ENCODE peak calls at places on chromosomes 2 and 18, in seven cellular contexts. O, N, Z, J, L, U and H are unnamed samples.
A peak's percentile ranks its signal among the peaks of the same experiment; 100 is the strongest.

GRCh38 chr2:226971770-226972169 is 135.9 kb downstream of the RHBDD1 start:
- DNase-seq in O (no peak), U (no peak), L (no peak), N (no peak), J (no peak), Z (no peak), H (no peak)

GRCh38 chr2:68799615-68800400 is 65.2 kb downstream of the ARHGAP25 start:
- DNase-seq in J (no peak), U (no peak), N (no peak), L (no peak), O (no peak), Z (no peak), H (no peak)

GRCh38 chr2:68463287-68463877 is 3.7 kb downstream of the FBXO48 start:
- DNase-seq in N (no peak), Z (peak; percentile 77), U (no peak), L (no peak), J (peak; percentile 58), O (peak; percentile 83), H (no peak)

GRCh38 chr2:101089942-101090799 is 61.0 kb downstream of the TBC1D8 start:
- DNase-seq in U (no peak), N (no peak), Z (no peak), L (no peak), O (no peak), J (no peak), H (no peak)

GRCh38 chr2:190679391-190679790 is 30.5 kb downstream of the NAB1 start:
- DNase-seq in U (no peak), N (no peak), J (no peak), Z (no peak), L (no peak), O (no peak), H (no peak)

GRCh38 chr2:132412021-132412420 is 4.6 kb upstream of the GPR39 start:
- DNase-seq in J (no peak), U (no peak), N (no peak), Z (no peak), L (no peak), O (no peak), H (no peak)

GRCh38 chr2:222239945-222240675 is 58.7 kb downstream of the PAX3 start:
- DNase-seq in Z (no peak), L (no peak), U (no peak), N (no peak), J (no peak), O (no peak), H (no peak)

GRCh38 chr2:173196638-173197037 is 121.0 kb downstream of the MAP3K20 start:
- DNase-seq in U (no peak), Z (no peak), L (no peak), J (no peak), O (no peak), N (no peak), H (no peak)

GRCh38 chr2:69612707-69613106 is 30.8 kb downstream of the AAK1 start:
- DNase-seq in J (no peak), N (no peak), U (no peak), L (no peak), O (no peak), Z (no peak), H (no peak)

GRCh38 chr18:12862874-12863482 is 21.1 kb downstream of the PTPN2 start:
- DNase-seq in Z (no peak), L (no peak), J (no peak), O (no peak), N (no peak), U (no peak), H (no peak)

GRCh38 chr2:30948120-30948519 is 140.9 kb upstream of the CAPN13 start:
- DNase-seq in L (no peak), Z (no peak), J (no peak), U (no peak), O (no peak), N (no peak), H (no peak)

GRCh38 chr2:119197529-119198266 is 25.9 kb upstream of the STEAP3 start:
- DNase-seq in J (peak; percentile 21), N (no peak), Z (peak; percentile 40), O (no peak), L (no peak), U (no peak), H (no peak)

GRCh38 chr2:40248294-40248693 is 203.6 kb downstream of the SLC8A1 start:
- DNase-seq in O (no peak), L (no peak), Z (no peak), J (no peak), N (no peak), U (no peak), H (no peak)

GRCh38 chr18:22063077-22063476 is 106.3 kb upstream of the GATA6 start:
- DNase-seq in L (no peak), N (no peak), O (peak; percentile 60), J (no peak), U (no peak), Z (no peak), H (no peak)

GRCh38 chr2:160934263-160934662 is 226.0 kb upstream of the TANK start:
- DNase-seq in Z (no peak), O (no peak), U (no peak), N (no peak), L (no peak), J (peak; percentile 73), H (no peak)

GRCh38 chr18:75253784-75254183 is 43.2 kb downstream of the TSHZ1 start:
- DNase-seq in J (peak; percentile 41), Z (peak; percentile 50), N (no peak), L (no peak), O (no peak), U (no peak), H (no peak)
- H3K4me3 ChIP-seq in J (peak overlapping the region; percentile 2), Z (no peak overlapping the region), N (no peak overlapping the region), L (no peak overlapping the region), O (no peak overlapping the region), U (no peak overlapping the region), H (no peak overlapping the region)

DNA sequence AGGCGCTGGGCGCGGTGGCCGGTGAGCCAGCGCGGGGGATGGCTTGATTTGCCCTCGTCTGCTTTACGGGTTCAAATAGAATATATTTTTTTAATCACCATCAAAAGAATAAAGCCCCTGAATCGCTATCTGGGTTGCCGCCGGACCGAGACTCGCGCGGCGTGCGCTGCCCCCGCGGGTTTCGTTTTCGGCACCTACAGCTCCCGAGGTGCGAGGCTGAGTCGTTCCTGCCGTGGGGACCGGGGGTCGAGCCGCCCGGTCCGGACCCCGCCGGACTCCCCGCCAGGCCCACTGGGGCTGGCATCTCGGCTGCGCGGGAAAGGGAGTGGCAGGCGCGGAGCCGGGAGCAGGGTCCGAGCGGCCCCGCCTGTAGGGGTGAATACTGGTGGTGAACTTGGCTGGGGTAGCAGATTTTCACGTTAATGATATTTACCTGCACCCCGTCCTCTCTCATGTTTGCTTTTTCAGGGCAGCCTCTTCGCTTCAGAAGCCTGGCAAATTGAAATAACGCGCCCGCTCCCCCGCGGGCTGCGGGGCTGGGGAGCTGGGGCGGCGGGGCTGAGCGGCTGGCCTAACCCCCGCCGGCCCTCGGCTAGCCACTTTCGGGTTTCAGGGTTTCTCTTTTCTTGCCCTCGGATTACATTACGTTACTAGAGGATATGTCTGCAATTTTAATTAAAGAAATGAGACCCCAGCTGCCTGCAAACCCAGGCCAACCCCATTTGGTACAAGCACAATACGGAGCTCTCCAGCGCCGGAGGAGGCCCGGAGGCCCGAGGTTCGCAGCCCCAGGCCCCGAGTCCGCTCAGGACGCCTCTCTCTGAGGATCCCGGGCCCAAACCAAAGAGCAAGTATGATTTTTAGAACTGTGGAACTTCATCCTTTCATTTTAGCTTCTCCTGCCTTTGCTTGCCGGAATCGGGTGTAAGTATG is 1.7 kb upstream of the CELF4 start:
- DNase-seq in U (no peak), L (no peak), O (no peak), N (peak; percentile 53), Z (no peak), J (no peak), H (no peak)
- H3K4me3 ChIP-seq in U (peak overlapping the region; percentile 61), L (peak overlapping the region; percentile 39), O (no peak overlapping the region), N (peak overlapping the region; percentile 56), Z (peak overlapping the region; percentile 48), J (peak overlapping the region; percentile 41), H (peak overlapping the region; percentile 49)

GRCh38 chr18:62073882-62074281 is 113.0 kb downstream of the PIGN start:
- DNase-seq in J (no peak), U (no peak), L (no peak), Z (no peak), N (no peak), O (no peak), H (no peak)
- H3K4me3 ChIP-seq in J (no peak overlapping the region), U (no peak overlapping the region), L (no peak overlapping the region), Z (no peak overlapping the region), N (no peak overlapping the region), O (no peak overlapping the region), H (no peak overlapping the region)

DNA sequence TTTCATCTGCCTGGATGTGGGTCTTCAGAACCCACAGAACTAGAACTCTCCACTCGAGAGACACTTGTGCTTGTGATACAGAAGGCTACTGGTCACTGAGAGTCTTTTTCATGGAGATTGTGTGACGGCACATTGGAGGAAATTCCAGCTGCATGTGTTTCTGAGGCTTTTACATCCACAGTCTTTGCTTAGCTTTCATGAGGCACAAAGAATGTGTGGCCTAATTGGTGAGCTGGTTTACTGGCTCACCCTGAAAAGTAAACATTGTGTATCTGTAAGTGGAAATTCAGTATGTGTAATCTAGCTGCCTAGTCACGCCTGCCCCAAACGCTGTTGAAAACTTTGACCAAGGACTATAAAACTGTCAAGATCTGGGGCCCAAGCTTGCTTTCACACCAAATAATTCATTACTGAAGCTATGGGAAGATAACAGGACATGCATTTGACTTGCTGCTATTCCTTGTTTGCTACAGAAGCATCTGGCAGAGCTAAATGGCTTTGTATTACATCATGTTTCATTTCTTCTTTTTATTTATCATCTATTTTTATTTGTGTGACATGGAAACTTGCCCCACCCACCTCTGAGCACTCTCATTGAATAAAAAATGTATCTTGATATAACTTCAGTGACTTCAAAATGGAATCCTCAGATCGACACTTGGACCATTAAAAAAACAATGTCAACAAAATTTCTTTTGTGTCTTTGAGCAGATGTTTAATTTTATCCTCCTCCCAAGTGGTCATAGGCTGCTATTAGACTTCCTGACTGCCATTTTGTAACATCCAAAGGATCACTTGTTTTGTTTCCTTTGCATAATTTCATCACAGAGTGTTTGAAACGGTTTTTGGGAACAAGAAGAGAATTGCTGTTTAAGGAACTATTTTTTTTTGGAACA is 80.2 kb downstream of the EFEMP1 start:
- DNase-seq in O (peak; percentile 94), Z (peak; percentile 84), J (peak; percentile 100), U (no peak), N (no peak), L (no peak), H (no peak)
- H3K4me3 ChIP-seq in O (no peak overlapping the region), Z (no peak overlapping the region), J (no peak overlapping the region), U (no peak overlapping the region), N (no peak overlapping the region), L (no peak overlapping the region), H (no peak overlapping the region)

GRCh38 chr2:124666976-124667375 is 641.9 kb downstream of the CNTNAP5 start:
- DNase-seq in U (no peak), O (no peak), N (no peak), J (no peak), L (no peak), Z (no peak), H (no peak)

GRCh38 chr2:124668161-124668560 is 643.1 kb downstream of the CNTNAP5 start:
- DNase-seq in U (no peak), L (no peak), Z (no peak), N (no peak), J (no peak), O (no peak), H (no peak)

GRCh38 chr2:124661558-124661957 is 636.5 kb downstream of the CNTNAP5 start:
- DNase-seq in J (no peak), U (no peak), Z (no peak), O (no peak), L (no peak), N (no peak), H (no peak)

GRCh38 chr2:124663293-124663997 is 638.4 kb downstream of the CNTNAP5 start:
- DNase-seq in J (no peak), N (no peak), U (no peak), O (no peak), L (no peak), Z (no peak), H (no peak)

GRCh38 chr2:124664363-124664762 is 639.3 kb downstream of the CNTNAP5 start:
- DNase-seq in L (no peak), U (no peak), J (no peak), N (no peak), O (no peak), Z (no peak), H (no peak)
- H3K4me3 ChIP-seq in L (no peak overlapping the region), U (no peak overlapping the region), J (no peak overlapping the region), N (no peak overlapping the region), O (no peak overlapping the region), Z (no peak overlapping the region), H (no peak overlapping the region)